ENCODE peak calls at places on chromosomes 11 and 22, in seven cellular contexts. K is right lobe of liver, C is fibroblast of villous mesenchyme, T is astrocyte of the spinal cord, J is ascending aorta, Z is fibroblast of lung, H is lower lobe of right lung. V is an unnamed sample.

GRCh38 chr22:44698531-44699421 is 3.2 kb upstream of the PRR5 start:
- DNase-seq in K (no peak), C (peak), T (peak), J (no peak), Z (peak), H (no peak), V (peak)

GRCh38 chr11:45543808-45544422 is 121.5 kb downstream of the CHST1 start:
- DNase-seq in K (no peak), C (peak), T (no peak), J (no peak), Z (peak), H (no peak), V (peak)

GRCh38 chr22:28123989-28124766 is 205.1 kb upstream of the PITPNB start:
- DNase-seq in K (no peak), C (no peak), T (no peak), J (no peak), Z (no peak), H (no peak), V (no peak)

GRCh38 chr22:31556627-31557203 is 60.4 kb downstream of the SFI1 start:
- DNase-seq in K (no peak), C (peak), T (peak), J (no peak), Z (peak), H (no peak), V (peak)

GRCh38 chr22:39220897-39221850 is 23.6 kb downstream of the PDGFB start:
- DNase-seq in K (no peak), C (peak), T (no peak), J (no peak), Z (peak), H (peak), V (peak)

GRCh38 chr11:61697093-61697492 is 16.9 kb downstream of the DAGLA start:
- DNase-seq in K (no peak), C (no peak), T (no peak), J (no peak), Z (no peak), H (peak), V (no peak)

GRCh38 chr11:24142062-24142461 is 354.8 kb upstream of the LUZP2 start:
- DNase-seq in K (no peak), C (no peak), T (no peak), J (no peak), Z (no peak), H (no peak), V (no peak)

GRCh38 chr11:206516-207212 is 535 bp downstream of the BET1L start:
- DNase-seq in K (peak), C (peak), T (no peak), J (no peak), Z (no peak), H (peak), V (no peak)

GRCh38 chr11:60786811-60787567 is 1.9 kb downstream of the MS4A10 start:
- DNase-seq in K (no peak), C (peak), T (peak), J (no peak), Z (peak), H (peak), V (peak)

GRCh38 chr11:119421941-119422504 is 949 bp downstream of the THY1 start:
- DNase-seq in K (no peak), C (peak), T (no peak), J (no peak), Z (peak), H (no peak), V (peak)

GRCh38 chr22:40022536-40023225 is 27.9 kb downstream of the FAM83F start:
- DNase-seq in K (no peak), C (no peak), T (no peak), J (no peak), Z (no peak), H (no peak), V (no peak)

GRCh38 chr22:44550666-44551491 is 52.8 kb upstream of the RTL6 start:
- DNase-seq in K (peak), C (peak), T (peak), J (no peak), Z (peak), H (peak), V (peak)

GRCh38 chr22:33325232-33326004 is 267.2 kb upstream of the SYN3 start:
- DNase-seq in K (no peak), C (no peak), T (no peak), J (no peak), Z (no peak), H (no peak), V (no peak)

GRCh38 chr11:2584812-2585565 is 114.8 kb downstream of the KCNQ1OT1 start:
- DNase-seq in K (no peak), C (no peak), T (no peak), J (peak), Z (no peak), H (peak), V (no peak)

GRCh38 chr11:11782532-11783110 is 59.2 kb upstream of the USP47 start:
- DNase-seq in K (no peak), C (no peak), T (no peak), J (no peak), Z (no peak), H (peak), V (no peak)

GRCh38 chr22:22748297-22748743 is 103.9 kb downstream of the GGTLC2 start:
- DNase-seq in K (peak), C (peak), T (peak), J (no peak), Z (peak), H (no peak), V (peak)

GRCh38 chr11:112963368-112963955 is 2.2 kb downstream of the NCAM1 start:
- DNase-seq in K (no peak), C (no peak), T (no peak), J (no peak), Z (no peak), H (no peak), V (no peak)
- H3K4me3 ChIP-seq in K (no peak), C (peak), T (peak), J (peak), Z (peak), H (peak), V (peak)

GRCh38 chr11:19954899-19955298 is 205.4 kb downstream of the DBX1 start:
- DNase-seq in K (peak), C (no peak), T (no peak), J (no peak), Z (peak), H (no peak), V (peak)

GRCh38 chr11:19952101-19952605 is 208.1 kb downstream of the DBX1 start:
- DNase-seq in K (no peak), C (peak), T (peak), J (no peak), Z (peak), H (no peak), V (no peak)

GRCh38 chr11:19953342-19953741 is 206.9 kb downstream of the DBX1 start:
- DNase-seq in K (no peak), C (peak), T (peak), J (no peak), Z (peak), H (no peak), V (peak)

GRCh38 chr11:19955660-19956059 is 204.6 kb downstream of the DBX1 start:
- DNase-seq in K (no peak), C (no peak), T (no peak), J (no peak), Z (no peak), H (no peak), V (no peak)

GRCh38 chr11:19953909-19954308 is 206.4 kb downstream of the DBX1 start:
- DNase-seq in K (no peak), C (peak), T (peak), J (no peak), Z (peak), H (no peak), V (peak)
- TF ChIP-seq CTCF in K (peak), C (peak), T (peak), J (peak), Z (peak), H (peak), V (peak)

GRCh38 chr11:57248780-57249383 is 11.8 kb upstream of the APLNR start:
- DNase-seq in K (peak), C (peak), T (peak), J (no peak), Z (peak), H (peak), V (peak)

GRCh38 chr11:57251037-57251436 is 14.0 kb upstream of the APLNR start:
- DNase-seq in K (no peak), C (no peak), T (no peak), J (no peak), Z (no peak), H (no peak), V (no peak)

GRCh38 chr11:57251491-57252104 is 14.5 kb upstream of the APLNR start:
- DNase-seq in K (no peak), C (peak), T (peak), J (no peak), Z (peak), H (no peak), V (peak)

GRCh38 chr11:57244911-57245310 is 7.9 kb upstream of the APLNR start:
- DNase-seq in K (no peak), C (no peak), T (no peak), J (no peak), Z (no peak), H (no peak), V (no peak)

DNA sequence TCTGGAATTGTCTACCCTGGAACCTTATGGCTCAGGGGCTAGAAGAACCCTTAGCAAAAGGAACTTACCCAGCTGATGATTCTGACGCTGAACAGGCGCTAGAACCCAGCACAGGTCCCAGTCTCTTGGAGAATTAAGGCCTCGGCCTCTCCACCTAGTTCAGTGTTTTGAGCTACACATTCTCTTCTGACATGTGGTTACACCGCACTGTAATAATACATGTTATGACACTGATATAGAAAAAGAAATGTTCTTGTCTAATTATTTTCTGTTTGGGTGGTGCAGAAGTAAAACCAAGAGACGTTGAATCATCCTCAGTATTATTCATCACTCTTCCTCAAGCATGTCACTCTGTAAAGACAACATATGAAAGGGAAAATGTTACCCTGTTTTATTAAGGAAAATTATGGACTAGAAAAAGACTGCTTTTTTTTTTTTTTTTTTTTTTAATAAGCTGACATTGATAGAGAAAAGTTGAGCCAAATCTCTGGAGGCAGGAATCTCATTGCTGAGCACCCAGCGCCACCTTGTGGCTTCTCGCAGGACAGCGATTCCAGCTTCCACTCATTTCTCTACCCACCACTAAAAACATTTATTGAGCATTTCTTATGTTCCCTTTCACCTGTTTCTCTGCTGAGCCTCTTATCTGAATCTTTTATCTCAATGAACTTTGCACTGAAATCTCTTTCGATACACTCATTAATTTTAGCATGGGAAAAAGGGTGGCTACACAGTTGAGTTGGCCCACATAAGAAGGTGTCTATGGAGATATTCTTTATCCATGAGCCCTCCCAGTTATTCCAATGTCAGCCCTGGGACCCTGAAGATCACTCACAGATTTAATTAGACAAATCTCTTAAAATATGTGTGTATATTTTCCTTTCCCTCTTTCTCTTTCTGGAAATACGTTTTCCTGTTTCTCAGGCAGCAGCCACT is 12.6 kb upstream of the APLNR start:
- DNase-seq in K (peak), C (peak), T (peak), J (no peak), Z (peak), H (peak), V (peak)
- H3K4me3 ChIP-seq in K (no peak), C (no peak), T (no peak), J (no peak), Z (no peak), H (no peak), V (no peak)

GRCh38 chr22:35375031-35375430 is 5.9 kb upstream of the HMOX1 start:
- DNase-seq in K (no peak), C (no peak), T (peak), J (no peak), Z (peak), H (no peak), V (no peak)

GRCh38 chr22:35378547-35379078 is 2.3 kb upstream of the HMOX1 start:
- DNase-seq in K (no peak), C (no peak), T (no peak), J (no peak), Z (no peak), H (no peak), V (no peak)

GRCh38 chr22:35379146-35379993 is 1.5 kb upstream of the HMOX1 start:
- DNase-seq in K (no peak), C (no peak), T (no peak), J (no peak), Z (no peak), H (no peak), V (no peak)

GRCh38 chr22:35377735-35378134 is 3.2 kb upstream of the HMOX1 start:
- DNase-seq in K (no peak), C (no peak), T (no peak), J (no peak), Z (no peak), H (no peak), V (no peak)

GRCh38 chr22:35376728-35377472 is 4.0 kb upstream of the HMOX1 start:
- DNase-seq in K (peak), C (peak), T (peak), J (peak), Z (peak), H (peak), V (peak)
- TF ChIP-seq CTCF in K (no peak), C (no peak), T (no peak), J (no peak), Z (no peak), H (no peak), V (no peak)

GRCh38 chr11:15109602-15110001 is 5.1 kb upstream of the INSC start:
- DNase-seq in K (no peak), C (no peak), T (no peak), J (no peak), Z (no peak), H (no peak), V (no peak)
- H3K4me3 ChIP-seq in K (no peak), C (no peak), T (no peak), J (no peak), Z (no peak), H (no peak), V (no peak)

GRCh38 chr22:19799322-19800190 is 39.0 kb downstream of the TBX1 start:
- DNase-seq in K (no peak), C (peak), T (peak), J (peak), Z (peak), H (peak), V (peak)

GRCh38 chr22:19802001-19802880 is 41.7 kb downstream of the TBX1 start:
- DNase-seq in K (no peak), C (no peak), T (no peak), J (no peak), Z (no peak), H (peak), V (no peak)

GRCh38 chr22:19801340-19802000 is 40.9 kb downstream of the TBX1 start:
- DNase-seq in K (no peak), C (no peak), T (no peak), J (no peak), Z (no peak), H (peak), V (peak)

GRCh38 chr22:19800306-19800705 is 39.7 kb downstream of the TBX1 start:
- DNase-seq in K (no peak), C (no peak), T (no peak), J (no peak), Z (no peak), H (peak), V (no peak)

GRCh38 chr22:19800761-19801244 is 40.2 kb downstream of the TBX1 start:
- DNase-seq in K (no peak), C (peak), T (peak), J (no peak), Z (no peak), H (peak), V (no peak)
- TF ChIP-seq CTCF in K (peak), C (peak), T (peak), J (no peak), Z (peak), H (no peak), V (peak)

DNA sequence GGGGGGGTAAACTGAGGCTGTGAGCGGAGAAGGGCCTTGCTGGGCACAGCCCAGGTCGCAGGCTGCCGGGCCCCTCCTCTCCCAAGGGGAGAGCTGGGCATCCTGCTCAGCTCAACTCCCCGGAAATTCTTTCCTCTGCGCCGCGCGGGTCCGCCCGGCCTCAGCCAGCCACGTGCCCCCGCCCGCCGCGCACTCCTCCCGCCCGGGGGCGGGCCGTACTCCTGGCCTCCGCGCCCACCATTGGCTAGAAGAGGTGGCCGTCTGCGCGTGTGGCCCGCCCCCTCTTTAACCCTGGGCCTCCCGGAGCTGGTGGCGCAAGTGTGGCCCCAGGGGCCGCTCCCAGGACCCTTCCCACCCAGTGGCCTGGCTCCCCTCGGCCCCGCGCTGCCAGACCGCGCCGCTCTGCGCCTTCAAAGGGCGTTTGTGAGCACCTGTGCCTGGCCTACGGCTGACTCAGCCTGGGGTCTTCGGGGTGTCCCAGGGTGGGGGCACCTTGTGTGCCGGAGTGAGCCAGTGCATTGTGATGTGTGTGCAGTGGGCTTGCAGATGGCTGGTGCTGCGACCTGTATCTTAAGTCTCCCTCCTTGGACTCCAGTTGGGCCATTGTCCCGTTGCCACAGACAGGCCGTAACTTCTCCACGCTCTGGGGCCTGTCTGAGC is 2.0 kb downstream of the MRGPRF start:
- DNase-seq in K (peak), C (peak), T (peak), J (no peak), Z (peak), H (peak), V (peak)
- H3K4me3 ChIP-seq in K (peak), C (peak), T (peak), J (peak), Z (peak), H (peak), V (peak)